ENCODE peak calls at places on chromosomes 1 and 21, in ten cellular contexts. One of them, this sample, is unnamed.

GRCh38 chr1:23581219-23581618 is 21.9 kb upstream of the ID3 start:
- DNase-seq in uterus: peak; percentile 54
- DNase-seq in CD4-positive, alpha-beta T cell: no peak
- DNase-seq in LoVo: no peak
- DNase-seq in psoas muscle: peak; percentile 67
- DNase-seq in body of pancreas: no peak
- DNase-seq in CD8-positive, alpha-beta T cell: no peak
- DNase-seq in prostate gland: no peak
- DNase-seq in GM04503: no peak
- DNase-seq in MM.1S: no peak
- DNase-seq in this sample: no peak

GRCh38 chr1:205147191-205147590 is 25.4 kb upstream of the RBBP5 start:
- DNase-seq in uterus: no peak
- DNase-seq in CD4-positive, alpha-beta T cell: no peak
- DNase-seq in LoVo: no peak
- DNase-seq in psoas muscle: no peak
- DNase-seq in body of pancreas: no peak
- DNase-seq in CD8-positive, alpha-beta T cell: no peak
- DNase-seq in prostate gland: no peak
- DNase-seq in GM04503: peak; percentile 80
- DNase-seq in MM.1S: no peak
- DNase-seq in this sample: no peak

GRCh38 chr1:97063532-97063931 is 341.9 kb downstream of the PTBP2 start:
- DNase-seq in uterus: no peak
- DNase-seq in CD4-positive, alpha-beta T cell: no peak
- DNase-seq in LoVo: no peak
- DNase-seq in psoas muscle: no peak
- DNase-seq in body of pancreas: no peak
- DNase-seq in CD8-positive, alpha-beta T cell: no peak
- DNase-seq in prostate gland: no peak
- DNase-seq in GM04503: no peak
- DNase-seq in MM.1S: no peak
- DNase-seq in this sample: peak; percentile 19

GRCh38 chr21:42093991-42094417 is 22.9 kb downstream of the UMODL1 start:
- DNase-seq in uterus: no peak
- DNase-seq in CD4-positive, alpha-beta T cell: no peak
- DNase-seq in LoVo: no peak
- DNase-seq in psoas muscle: peak; percentile 48
- DNase-seq in body of pancreas: no peak
- DNase-seq in CD8-positive, alpha-beta T cell: no peak
- DNase-seq in prostate gland: peak; percentile 32
- DNase-seq in GM04503: peak; percentile 49
- DNase-seq in MM.1S: no peak
- DNase-seq in this sample: no peak

GRCh38 chr1:66777846-66778245 is 23.2 kb downstream of the INSL5 start:
- DNase-seq in uterus: no peak
- DNase-seq in CD4-positive, alpha-beta T cell: no peak
- DNase-seq in LoVo: no peak
- DNase-seq in psoas muscle: no peak
- DNase-seq in body of pancreas: no peak
- DNase-seq in CD8-positive, alpha-beta T cell: no peak
- DNase-seq in prostate gland: no peak
- DNase-seq in GM04503: no peak
- DNase-seq in MM.1S: peak; percentile 51
- DNase-seq in this sample: no peak

GRCh38 chr1:186482661-186483255 is 21.8 kb upstream of the PDC start:
- DNase-seq in uterus: peak; percentile 43
- DNase-seq in CD4-positive, alpha-beta T cell: peak; percentile 4
- DNase-seq in LoVo: peak; percentile 58
- DNase-seq in psoas muscle: peak; percentile 30
- DNase-seq in body of pancreas: peak; percentile 51
- DNase-seq in CD8-positive, alpha-beta T cell: peak; percentile 54
- DNase-seq in prostate gland: peak; percentile 33
- DNase-seq in GM04503: no peak
- DNase-seq in MM.1S: peak; percentile 67
- DNase-seq in this sample: peak; percentile 77

GRCh38 chr1:112743174-112744018 is 28.3 kb upstream of the PPM1J start:
- DNase-seq in uterus: no peak
- DNase-seq in CD4-positive, alpha-beta T cell: no peak
- DNase-seq in LoVo: no peak
- DNase-seq in psoas muscle: no peak
- DNase-seq in body of pancreas: no peak
- DNase-seq in CD8-positive, alpha-beta T cell: no peak
- DNase-seq in prostate gland: no peak
- DNase-seq in GM04503: no peak
- DNase-seq in MM.1S: no peak
- DNase-seq in this sample: no peak

GRCh38 chr1:236209185-236209584 is 66.8 kb downstream of the GPR137B start:
- DNase-seq in uterus: no peak
- DNase-seq in CD4-positive, alpha-beta T cell: no peak
- DNase-seq in LoVo: no peak
- DNase-seq in psoas muscle: no peak
- DNase-seq in body of pancreas: no peak
- DNase-seq in CD8-positive, alpha-beta T cell: no peak
- DNase-seq in prostate gland: no peak
- DNase-seq in GM04503: no peak
- DNase-seq in MM.1S: no peak
- DNase-seq in this sample: no peak

GRCh38 chr1:38204698-38205097 is 158.1 kb upstream of the POU3F1 start:
- DNase-seq in uterus: no peak
- DNase-seq in CD4-positive, alpha-beta T cell: no peak
- DNase-seq in LoVo: no peak
- DNase-seq in psoas muscle: no peak
- DNase-seq in body of pancreas: no peak
- DNase-seq in CD8-positive, alpha-beta T cell: no peak
- DNase-seq in prostate gland: no peak
- DNase-seq in GM04503: no peak
- DNase-seq in MM.1S: no peak
- DNase-seq in this sample: no peak

GRCh38 chr21:32494946-32495703 is 82.6 kb downstream of the EVA1C start:
- DNase-seq in uterus: peak; percentile 73
- DNase-seq in CD4-positive, alpha-beta T cell: no peak
- DNase-seq in LoVo: peak; percentile 76
- DNase-seq in psoas muscle: no peak
- DNase-seq in body of pancreas: no peak
- DNase-seq in CD8-positive, alpha-beta T cell: no peak
- DNase-seq in prostate gland: peak; percentile 58
- DNase-seq in GM04503: peak; percentile 82
- DNase-seq in MM.1S: no peak
- DNase-seq in this sample: peak; percentile 36

GRCh38 chr1:230857822-230858221 is 10.5 kb downstream of the C1orf198 start:
- DNase-seq in uterus: no peak
- DNase-seq in CD4-positive, alpha-beta T cell: no peak
- DNase-seq in LoVo: no peak
- DNase-seq in psoas muscle: no peak
- DNase-seq in body of pancreas: no peak
- DNase-seq in CD8-positive, alpha-beta T cell: no peak
- DNase-seq in prostate gland: no peak
- DNase-seq in GM04503: no peak
- DNase-seq in MM.1S: no peak
- DNase-seq in this sample: no peak

GRCh38 chr1:36385410-36386261 is at the start of gene STK40:
- DNase-seq in uterus: peak; percentile 99
- DNase-seq in CD4-positive, alpha-beta T cell: peak; percentile 99
- DNase-seq in LoVo: peak; percentile 98
- DNase-seq in psoas muscle: peak; percentile 98
- DNase-seq in body of pancreas: peak; percentile 99
- DNase-seq in CD8-positive, alpha-beta T cell: peak; percentile 98
- DNase-seq in prostate gland: peak; percentile 99
- DNase-seq in GM04503: peak; percentile 93
- DNase-seq in MM.1S: peak; percentile 99
- DNase-seq in this sample: peak; percentile 98

GRCh38 chr1:153533689-153534201 is 2.0 kb downstream of the S100A6 start:
- DNase-seq in uterus: peak; percentile 91
- DNase-seq in CD4-positive, alpha-beta T cell: no peak
- DNase-seq in LoVo: peak; percentile 82
- DNase-seq in psoas muscle: peak; percentile 74
- DNase-seq in body of pancreas: no peak
- DNase-seq in CD8-positive, alpha-beta T cell: no peak
- DNase-seq in prostate gland: no peak
- DNase-seq in GM04503: peak; percentile 76
- DNase-seq in MM.1S: no peak
- DNase-seq in this sample: peak; percentile 82

GRCh38 chr1:189811960-189812359 is 665.7 kb downstream of the BRINP3 start:
- DNase-seq in uterus: no peak
- DNase-seq in CD4-positive, alpha-beta T cell: no peak
- DNase-seq in LoVo: no peak
- DNase-seq in psoas muscle: no peak
- DNase-seq in body of pancreas: no peak
- DNase-seq in CD8-positive, alpha-beta T cell: no peak
- DNase-seq in prostate gland: no peak
- DNase-seq in GM04503: no peak
- DNase-seq in MM.1S: no peak
- DNase-seq in this sample: no peak

GRCh38 chr1:202710070-202711025 is at the start of gene SYT2:
- DNase-seq in uterus: no peak
- DNase-seq in CD4-positive, alpha-beta T cell: no peak
- DNase-seq in LoVo: no peak
- DNase-seq in psoas muscle: peak; percentile 27
- DNase-seq in body of pancreas: peak; percentile 55
- DNase-seq in CD8-positive, alpha-beta T cell: no peak
- DNase-seq in prostate gland: no peak
- DNase-seq in GM04503: no peak
- DNase-seq in MM.1S: no peak
- DNase-seq in this sample: peak; percentile 34

This sample was measured in A549.